ENCODE peak calls at places on chromosomes 4 and X, in four cellular contexts. One of them, this sample, is unnamed.

GRCh38 chrX:2572740-2573139 is 72.0 kb upstream of the DHRSX start:
- DNase-seq in fibroblast of lung: peak
- DNase-seq in sigmoid colon: no peak
- DNase-seq in body of pancreas: no peak
- DNase-seq in this sample: no peak

GRCh38 chrX:54419559-54420302 is 20.5 kb upstream of the TSR2 start:
- DNase-seq in fibroblast of lung: no peak
- DNase-seq in sigmoid colon: no peak
- DNase-seq in body of pancreas: peak
- DNase-seq in this sample: no peak

GRCh38 chrX:87941841-87942240 is 424.2 kb downstream of the KLHL4 start:
- DNase-seq in sigmoid colon: no peak
- DNase-seq in body of pancreas: no peak
- DNase-seq in fibroblast of lung: no peak
- DNase-seq in this sample: no peak

GRCh38 chr4:100721077-100721476 is 203.3 kb upstream of the EMCN start:
- DNase-seq in body of pancreas: no peak
- DNase-seq in sigmoid colon: no peak
- DNase-seq in fibroblast of lung: no peak
- DNase-seq in this sample: no peak

GRCh38 chr4:88761342-88761741 is 63.7 kb upstream of the NAP1L5 start:
- DNase-seq in fibroblast of lung: no peak
- DNase-seq in sigmoid colon: no peak
- DNase-seq in body of pancreas: no peak
- DNase-seq in this sample: no peak

GRCh38 chr4:123585111-123585510 is 188.5 kb downstream of the SPRY1 start:
- DNase-seq in fibroblast of lung: no peak
- DNase-seq in sigmoid colon: no peak
- DNase-seq in body of pancreas: no peak
- DNase-seq in this sample: no peak

GRCh38 chr4:92254767-92255442 is 48.9 kb upstream of the GRID2 start:
- DNase-seq in fibroblast of lung: no peak
- DNase-seq in body of pancreas: no peak
- DNase-seq in sigmoid colon: no peak
- DNase-seq in this sample: no peak

GRCh38 chr4:108450236-108450898 is 170.0 kb upstream of the RPL34 start:
- DNase-seq in body of pancreas: no peak
- DNase-seq in sigmoid colon: no peak
- DNase-seq in fibroblast of lung: no peak
- DNase-seq in this sample: no peak

GRCh38 chr4:82099863-82100579 is 273.8 kb downstream of the HNRNPD start:
- DNase-seq in sigmoid colon: peak
- DNase-seq in body of pancreas: no peak
- DNase-seq in fibroblast of lung: peak
- DNase-seq in this sample: no peak

GRCh38 chr4:185304944-185305690 is 90.6 kb downstream of the LRP2BP start:
- DNase-seq in fibroblast of lung: peak
- DNase-seq in sigmoid colon: no peak
- DNase-seq in body of pancreas: peak
- DNase-seq in this sample: peak

GRCh38 chr4:32985256-32985655 is 2265.1 kb downstream of the PCDH7 start:
- DNase-seq in fibroblast of lung: peak
- DNase-seq in body of pancreas: no peak
- DNase-seq in sigmoid colon: no peak
- DNase-seq in this sample: no peak

GRCh38 chr4:151771664-151772063 is 10.9 kb upstream of the GATB start:
- DNase-seq in body of pancreas: no peak
- DNase-seq in sigmoid colon: no peak
- DNase-seq in fibroblast of lung: no peak
- DNase-seq in this sample: no peak

GRCh38 chr4:156496797-156497196 is 474.8 kb downstream of the PDGFC start:
- DNase-seq in sigmoid colon: no peak
- DNase-seq in body of pancreas: no peak
- DNase-seq in fibroblast of lung: peak
- DNase-seq in this sample: no peak

GRCh38 chrX:9267415-9267814 is 197.4 kb upstream of the TBL1X start:
- DNase-seq in sigmoid colon: no peak
- DNase-seq in body of pancreas: peak
- DNase-seq in fibroblast of lung: no peak
- DNase-seq in this sample: no peak

GRCh38 chr4:54802336-54802735 is 144.6 kb downstream of the KIT start:
- DNase-seq in body of pancreas: no peak
- DNase-seq in sigmoid colon: no peak
- DNase-seq in fibroblast of lung: no peak
- DNase-seq in this sample: no peak

GRCh38 chrX:88136328-88136727 is 610.7 kb upstream of the CPXCR1 start:
- DNase-seq in sigmoid colon: no peak
- DNase-seq in body of pancreas: no peak
- DNase-seq in fibroblast of lung: no peak
- DNase-seq in this sample: no peak

GRCh38 chrX:1584237-1585011 is 7.0 kb upstream of the AKAP17A start:
- DNase-seq in sigmoid colon: no peak
- DNase-seq in fibroblast of lung: no peak
- DNase-seq in body of pancreas: no peak
- DNase-seq in this sample: no peak

GRCh38 chr4:110165382-110166285 is 32.8 kb downstream of the ELOVL6 start:
- DNase-seq in sigmoid colon: no peak
- DNase-seq in body of pancreas: peak
- DNase-seq in fibroblast of lung: peak
- DNase-seq in this sample: no peak

GRCh38 chr4:87038837-87039715 is 104.3 kb downstream of the AFF1 start:
- DNase-seq in sigmoid colon: peak
- DNase-seq in fibroblast of lung: peak
- DNase-seq in body of pancreas: peak
- DNase-seq in this sample: no peak

GRCh38 chr4:184961693-184962092 is 56.6 kb upstream of the HELT start:
- DNase-seq in sigmoid colon: no peak
- DNase-seq in fibroblast of lung: no peak
- DNase-seq in body of pancreas: peak
- DNase-seq in this sample: no peak

GRCh38 chrX:34810364-34810763 is 132.2 kb upstream of the FAM47B start:
- DNase-seq in body of pancreas: no peak
- DNase-seq in fibroblast of lung: peak
- DNase-seq in sigmoid colon: no peak
- DNase-seq in this sample: no peak

GRCh38 chr4:3376266-3376665 is 65.5 kb upstream of the HGFAC start:
- DNase-seq in body of pancreas: no peak
- DNase-seq in sigmoid colon: peak
- DNase-seq in fibroblast of lung: no peak
- DNase-seq in this sample: no peak

GRCh38 chr4:115537387-115537786 is 424.0 kb upstream of the NDST4 start:
- DNase-seq in fibroblast of lung: peak
- DNase-seq in sigmoid colon: no peak
- DNase-seq in body of pancreas: no peak
- DNase-seq in this sample: no peak

GRCh38 chr4:80182237-80182866 is 15.0 kb upstream of the PRDM8 start:
- DNase-seq in body of pancreas: no peak
- DNase-seq in fibroblast of lung: no peak
- DNase-seq in sigmoid colon: no peak
- DNase-seq in this sample: no peak

GRCh38 chrX:153924149-153924861 is 1.8 kb downstream of the ARHGAP4 start:
- DNase-seq in body of pancreas: peak
- DNase-seq in sigmoid colon: no peak
- DNase-seq in fibroblast of lung: peak
- DNase-seq in this sample: no peak

GRCh38 chr4:151541438-151542071 is 132.6 kb downstream of the FHIP1A start:
- DNase-seq in sigmoid colon: no peak
- DNase-seq in fibroblast of lung: peak
- DNase-seq in body of pancreas: peak
- DNase-seq in this sample: no peak

GRCh38 chr4:102143433-102143832 is 201.8 kb downstream of the SLC39A8 start:
- DNase-seq in fibroblast of lung: no peak
- DNase-seq in body of pancreas: no peak
- DNase-seq in sigmoid colon: no peak
- DNase-seq in this sample: no peak

GRCh38 chr4:169121920-169122319 is 111.9 kb upstream of the CBR4 start:
- DNase-seq in fibroblast of lung: no peak
- DNase-seq in sigmoid colon: no peak
- DNase-seq in body of pancreas: no peak
- DNase-seq in this sample: no peak

GRCh38 chr4:165631912-165632311 is 241.1 kb upstream of the TLL1 start:
- DNase-seq in body of pancreas: no peak
- DNase-seq in fibroblast of lung: peak
- DNase-seq in sigmoid colon: no peak
- DNase-seq in this sample: no peak

DNA sequence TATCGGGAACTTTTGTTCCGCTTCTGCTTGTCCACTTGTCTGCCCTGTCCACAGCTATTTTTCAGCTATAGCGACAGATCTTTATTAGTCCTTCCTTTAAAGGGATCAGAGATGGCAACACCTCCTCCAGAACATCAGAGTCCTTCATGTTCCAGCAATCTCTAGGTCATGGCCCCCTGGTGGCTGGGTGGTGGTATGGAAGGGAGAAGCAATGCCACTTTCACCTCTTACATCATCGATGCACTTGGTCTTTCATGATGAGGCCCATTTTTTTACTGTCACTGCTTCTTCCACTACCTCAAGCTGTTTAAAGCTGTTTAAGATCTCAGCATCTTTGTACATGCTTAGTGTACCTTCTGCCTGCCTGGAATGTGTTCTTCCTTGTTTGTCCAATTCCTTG is 106.7 kb downstream of the ARHGAP6 start:
- DNase-seq in body of pancreas: no peak
- DNase-seq in fibroblast of lung: no peak
- DNase-seq in sigmoid colon: no peak
- DNase-seq in this sample: peak
- TF ChIP-seq CTCF in body of pancreas: peak
- TF ChIP-seq CTCF in fibroblast of lung: peak
- TF ChIP-seq CTCF in sigmoid colon: no peak
- TF ChIP-seq CTCF in this sample: peak

GRCh38 chr4:84971319-84971932 is 4.9 kb upstream of the WDFY3 start:
- DNase-seq in sigmoid colon: no peak
- DNase-seq in body of pancreas: no peak
- DNase-seq in fibroblast of lung: peak
- DNase-seq in this sample: no peak
- TF ChIP-seq CTCF in sigmoid colon: no peak
- TF ChIP-seq CTCF in body of pancreas: peak
- TF ChIP-seq CTCF in fibroblast of lung: peak
- TF ChIP-seq CTCF in this sample: peak

GRCh38 chr4:17785858-17786257 is 4.4 kb upstream of the FAM184B start:
- DNase-seq in sigmoid colon: no peak
- DNase-seq in fibroblast of lung: no peak
- DNase-seq in body of pancreas: no peak
- DNase-seq in this sample: no peak
- TF ChIP-seq CTCF in sigmoid colon: no peak
- TF ChIP-seq CTCF in fibroblast of lung: no peak
- TF ChIP-seq CTCF in body of pancreas: no peak
- TF ChIP-seq CTCF in this sample: no peak

DNA sequence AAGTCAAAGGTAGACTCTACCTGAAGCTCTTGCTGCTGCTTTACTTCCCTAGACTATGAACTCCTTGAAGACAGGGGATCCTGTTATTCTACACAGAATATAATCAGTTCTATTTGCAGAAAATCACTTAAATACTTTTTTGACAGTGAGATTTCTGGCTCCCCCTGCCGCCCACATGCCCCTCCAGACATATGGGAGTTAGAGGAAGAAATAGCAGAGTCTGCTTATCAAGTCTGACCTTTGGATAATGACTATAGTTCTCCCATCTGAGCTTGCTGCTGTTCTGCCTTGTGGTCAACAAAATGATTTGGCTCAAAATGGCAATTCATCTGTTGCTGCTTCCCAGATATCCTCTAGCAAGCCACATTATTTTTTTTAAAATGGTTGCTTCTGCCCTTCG is 101.1 kb downstream of the ENOX2 start:
- DNase-seq in sigmoid colon: no peak
- DNase-seq in fibroblast of lung: peak
- DNase-seq in body of pancreas: no peak
- DNase-seq in this sample: no peak
- TF ChIP-seq CTCF in sigmoid colon: no peak
- TF ChIP-seq CTCF in fibroblast of lung: peak
- TF ChIP-seq CTCF in body of pancreas: no peak
- TF ChIP-seq CTCF in this sample: no peak

GRCh38 chrX:25721564-25721963 is 416.6 kb upstream of the MAGEB18 start:
- DNase-seq in sigmoid colon: no peak
- DNase-seq in fibroblast of lung: no peak
- DNase-seq in body of pancreas: no peak
- DNase-seq in this sample: no peak
- TF ChIP-seq CTCF in sigmoid colon: no peak
- TF ChIP-seq CTCF in fibroblast of lung: peak
- TF ChIP-seq CTCF in body of pancreas: peak
- TF ChIP-seq CTCF in this sample: no peak

GRCh38 chrX:41481264-41482109 is 34.3 kb downstream of the NYX start:
- DNase-seq in sigmoid colon: no peak
- DNase-seq in fibroblast of lung: no peak
- DNase-seq in body of pancreas: no peak
- DNase-seq in this sample: peak
- TF ChIP-seq CTCF in sigmoid colon: no peak
- TF ChIP-seq CTCF in fibroblast of lung: peak
- TF ChIP-seq CTCF in body of pancreas: no peak
- TF ChIP-seq CTCF in this sample: peak

This sample was measured in endothelial cell.